ENCODE peak calls at places on chromosomes 7 and 10, in nine cellular contexts. One of them, this sample, is unnamed.

GRCh38 chr7:83614112-83614511 is 34.8 kb downstream of the SEMA3E start:
- DNase-seq in H54: no peak
- DNase-seq in stimulated activated CD8-positive, alpha-beta memory T cell treated with anti-CD3 and anti-CD28 coated beads, Interleukin-15, amount 100 ng/mL, for 24 hours: no peak
- DNase-seq in AG08396: no peak
- DNase-seq in T-helper 2 cell: no peak
- DNase-seq in kidney glomerular epithelial cell: no peak
- DNase-seq in RPMI7951: no peak
- DNase-seq in cardiac muscle cell: peak; percentile 9
- DNase-seq in T follicular helper cell: no peak
- DNase-seq in this sample: no peak

GRCh38 chr10:3658766-3659165 is 126.2 kb downstream of the KLF6 start:
- DNase-seq in T-helper 2 cell: no peak
- DNase-seq in RPMI7951: no peak
- DNase-seq in kidney glomerular epithelial cell: no peak
- DNase-seq in H54: no peak
- DNase-seq in AG08396: no peak
- DNase-seq in cardiac muscle cell: no peak
- DNase-seq in stimulated activated CD8-positive, alpha-beta memory T cell treated with anti-CD3 and anti-CD28 coated beads, Interleukin-15, amount 100 ng/mL, for 24 hours: no peak
- DNase-seq in T follicular helper cell: no peak
- DNase-seq in this sample: peak; percentile 27

GRCh38 chr10:34194259-34194658 is 620.8 kb downstream of the PARD3 start:
- DNase-seq in T follicular helper cell: no peak
- DNase-seq in AG08396: peak; percentile 21
- DNase-seq in stimulated activated CD8-positive, alpha-beta memory T cell treated with anti-CD3 and anti-CD28 coated beads, Interleukin-15, amount 100 ng/mL, for 24 hours: no peak
- DNase-seq in H54: no peak
- DNase-seq in cardiac muscle cell: peak; percentile 33
- DNase-seq in RPMI7951: peak; percentile 31
- DNase-seq in T-helper 2 cell: no peak
- DNase-seq in kidney glomerular epithelial cell: no peak
- DNase-seq in this sample: no peak

GRCh38 chr7:20359397-20359963 is 28.8 kb downstream of the ITGB8 start:
- DNase-seq in cardiac muscle cell: peak; percentile 34
- DNase-seq in kidney glomerular epithelial cell: peak; percentile 84
- DNase-seq in AG08396: no peak
- DNase-seq in H54: no peak
- DNase-seq in stimulated activated CD8-positive, alpha-beta memory T cell treated with anti-CD3 and anti-CD28 coated beads, Interleukin-15, amount 100 ng/mL, for 24 hours: no peak
- DNase-seq in RPMI7951: no peak
- DNase-seq in T-helper 2 cell: no peak
- DNase-seq in T follicular helper cell: no peak
- DNase-seq in this sample: no peak

GRCh38 chr7:117764031-117764430 is 109.2 kb downstream of the CTTNBP2 start:
- DNase-seq in kidney glomerular epithelial cell: no peak
- DNase-seq in H54: no peak
- DNase-seq in T-helper 2 cell: no peak
- DNase-seq in T follicular helper cell: no peak
- DNase-seq in stimulated activated CD8-positive, alpha-beta memory T cell treated with anti-CD3 and anti-CD28 coated beads, Interleukin-15, amount 100 ng/mL, for 24 hours: no peak
- DNase-seq in AG08396: no peak
- DNase-seq in RPMI7951: no peak
- DNase-seq in cardiac muscle cell: no peak
- DNase-seq in this sample: no peak

GRCh38 chr7:2759736-2760097 is 71.7 kb downstream of the AMZ1 start:
- DNase-seq in cardiac muscle cell: no peak
- DNase-seq in AG08396: no peak
- DNase-seq in H54: no peak
- DNase-seq in T-helper 2 cell: no peak
- DNase-seq in T follicular helper cell: no peak
- DNase-seq in RPMI7951: no peak
- DNase-seq in kidney glomerular epithelial cell: no peak
- DNase-seq in stimulated activated CD8-positive, alpha-beta memory T cell treated with anti-CD3 and anti-CD28 coated beads, Interleukin-15, amount 100 ng/mL, for 24 hours: no peak
- DNase-seq in this sample: peak; percentile 72

GRCh38 chr7:66629222-66629658 is 559 bp downstream of the KCTD7 start:
- DNase-seq in H54: no peak
- DNase-seq in T-helper 2 cell: no peak
- DNase-seq in T follicular helper cell: no peak
- DNase-seq in RPMI7951: peak; percentile 5
- DNase-seq in stimulated activated CD8-positive, alpha-beta memory T cell treated with anti-CD3 and anti-CD28 coated beads, Interleukin-15, amount 100 ng/mL, for 24 hours: no peak
- DNase-seq in AG08396: no peak
- DNase-seq in kidney glomerular epithelial cell: no peak
- DNase-seq in cardiac muscle cell: no peak
- DNase-seq in this sample: no peak

GRCh38 chr10:12907651-12908050 is 93.9 kb downstream of the CCDC3 start:
- DNase-seq in T-helper 2 cell: no peak
- DNase-seq in AG08396: no peak
- DNase-seq in stimulated activated CD8-positive, alpha-beta memory T cell treated with anti-CD3 and anti-CD28 coated beads, Interleukin-15, amount 100 ng/mL, for 24 hours: no peak
- DNase-seq in RPMI7951: no peak
- DNase-seq in H54: no peak
- DNase-seq in T follicular helper cell: no peak
- DNase-seq in kidney glomerular epithelial cell: no peak
- DNase-seq in cardiac muscle cell: peak; percentile 39
- DNase-seq in this sample: no peak

GRCh38 chr7:89072094-89072493 is 276.6 kb upstream of the TEX47 start:
- DNase-seq in kidney glomerular epithelial cell: no peak
- DNase-seq in AG08396: no peak
- DNase-seq in H54: no peak
- DNase-seq in stimulated activated CD8-positive, alpha-beta memory T cell treated with anti-CD3 and anti-CD28 coated beads, Interleukin-15, amount 100 ng/mL, for 24 hours: no peak
- DNase-seq in cardiac muscle cell: no peak
- DNase-seq in T follicular helper cell: no peak
- DNase-seq in T-helper 2 cell: no peak
- DNase-seq in RPMI7951: no peak
- DNase-seq in this sample: no peak

GRCh38 chr10:132199854-132200311 is 13.1 kb downstream of the DPYSL4 start:
- DNase-seq in stimulated activated CD8-positive, alpha-beta memory T cell treated with anti-CD3 and anti-CD28 coated beads, Interleukin-15, amount 100 ng/mL, for 24 hours: no peak
- DNase-seq in H54: no peak
- DNase-seq in cardiac muscle cell: no peak
- DNase-seq in T-helper 2 cell: no peak
- DNase-seq in T follicular helper cell: no peak
- DNase-seq in kidney glomerular epithelial cell: no peak
- DNase-seq in AG08396: no peak
- DNase-seq in RPMI7951: no peak
- DNase-seq in this sample: no peak

GRCh38 chr10:48749254-48749787 is 64.6 kb downstream of the WDFY4 start:
- DNase-seq in stimulated activated CD8-positive, alpha-beta memory T cell treated with anti-CD3 and anti-CD28 coated beads, Interleukin-15, amount 100 ng/mL, for 24 hours: no peak
- DNase-seq in kidney glomerular epithelial cell: no peak
- DNase-seq in T follicular helper cell: no peak
- DNase-seq in T-helper 2 cell: no peak
- DNase-seq in RPMI7951: no peak
- DNase-seq in cardiac muscle cell: no peak
- DNase-seq in AG08396: no peak
- DNase-seq in H54: no peak
- DNase-seq in this sample: no peak

GRCh38 chr7:16579216-16579615 is 52.6 kb downstream of the LRRC72 start:
- DNase-seq in T-helper 2 cell: no peak
- DNase-seq in H54: no peak
- DNase-seq in AG08396: no peak
- DNase-seq in T follicular helper cell: no peak
- DNase-seq in RPMI7951: no peak
- DNase-seq in cardiac muscle cell: no peak
- DNase-seq in stimulated activated CD8-positive, alpha-beta memory T cell treated with anti-CD3 and anti-CD28 coated beads, Interleukin-15, amount 100 ng/mL, for 24 hours: no peak
- DNase-seq in kidney glomerular epithelial cell: no peak
- DNase-seq in this sample: no peak

GRCh38 chr10:80201592-80202256 is 3.6 kb downstream of the ANXA11 start:
- DNase-seq in kidney glomerular epithelial cell: no peak
- DNase-seq in cardiac muscle cell: no peak
- DNase-seq in stimulated activated CD8-positive, alpha-beta memory T cell treated with anti-CD3 and anti-CD28 coated beads, Interleukin-15, amount 100 ng/mL, for 24 hours: no peak
- DNase-seq in H54: no peak
- DNase-seq in T follicular helper cell: no peak
- DNase-seq in RPMI7951: no peak
- DNase-seq in T-helper 2 cell: no peak
- DNase-seq in AG08396: no peak
- DNase-seq in this sample: no peak

GRCh38 chr7:41045556-41046123 is 657.2 kb downstream of the INHBA start:
- DNase-seq in kidney glomerular epithelial cell: peak; percentile 20
- DNase-seq in stimulated activated CD8-positive, alpha-beta memory T cell treated with anti-CD3 and anti-CD28 coated beads, Interleukin-15, amount 100 ng/mL, for 24 hours: no peak
- DNase-seq in H54: no peak
- DNase-seq in T-helper 2 cell: no peak
- DNase-seq in cardiac muscle cell: no peak
- DNase-seq in AG08396: no peak
- DNase-seq in T follicular helper cell: no peak
- DNase-seq in RPMI7951: no peak
- DNase-seq in this sample: peak; percentile 86

GRCh38 chr10:49632406-49633317 is 18.8 kb downstream of the CHAT start:
- DNase-seq in stimulated activated CD8-positive, alpha-beta memory T cell treated with anti-CD3 and anti-CD28 coated beads, Interleukin-15, amount 100 ng/mL, for 24 hours: no peak
- DNase-seq in kidney glomerular epithelial cell: no peak
- DNase-seq in cardiac muscle cell: no peak
- DNase-seq in T follicular helper cell: no peak
- DNase-seq in H54: no peak
- DNase-seq in T-helper 2 cell: no peak
- DNase-seq in AG08396: no peak
- DNase-seq in RPMI7951: no peak
- DNase-seq in this sample: no peak

GRCh38 chr10:91051834-91052233 is 130.9 kb upstream of the ANKRD1 start:
- DNase-seq in RPMI7951: no peak
- DNase-seq in T follicular helper cell: no peak
- DNase-seq in cardiac muscle cell: peak; percentile 48
- DNase-seq in T-helper 2 cell: no peak
- DNase-seq in kidney glomerular epithelial cell: no peak
- DNase-seq in AG08396: no peak
- DNase-seq in stimulated activated CD8-positive, alpha-beta memory T cell treated with anti-CD3 and anti-CD28 coated beads, Interleukin-15, amount 100 ng/mL, for 24 hours: no peak
- DNase-seq in H54: no peak
- DNase-seq in this sample: peak; percentile 30

GRCh38 chr7:37982423-37982822 is 62.0 kb downstream of the EPDR1 start:
- DNase-seq in cardiac muscle cell: peak; percentile 64
- DNase-seq in AG08396: no peak
- DNase-seq in T-helper 2 cell: no peak
- DNase-seq in T follicular helper cell: no peak
- DNase-seq in RPMI7951: no peak
- DNase-seq in H54: no peak
- DNase-seq in kidney glomerular epithelial cell: no peak
- DNase-seq in stimulated activated CD8-positive, alpha-beta memory T cell treated with anti-CD3 and anti-CD28 coated beads, Interleukin-15, amount 100 ng/mL, for 24 hours: no peak
- DNase-seq in this sample: no peak

This sample was measured in NCI-H2029.